ENCODE peak calls at places on chromosomes 4 and X, in six cellular contexts. One of them, this sample, is unnamed.

GRCh38 chr4:42237010-42237409 is 84.6 kb upstream of the BEND4 start:
- DNase-seq in fibroblast of the aortic adventitia: no peak
- DNase-seq in AG09309: no peak
- DNase-seq in fibroblast of mammary gland: no peak
- DNase-seq in upper lobe of right lung: no peak
- DNase-seq in fibroblast of lung: no peak
- DNase-seq in this sample: no peak

GRCh38 chr4:48017108-48017527 is 546 bp downstream of the NIPAL1 start:
- DNase-seq in fibroblast of the aortic adventitia: peak; percentile 58
- DNase-seq in AG09309: no peak
- DNase-seq in fibroblast of mammary gland: peak; percentile 72
- DNase-seq in upper lobe of right lung: peak; percentile 78
- DNase-seq in fibroblast of lung: peak; percentile 82
- DNase-seq in this sample: peak; percentile 64

GRCh38 chrX:50799531-50799961 is 14.4 kb downstream of the SHROOM4 start:
- DNase-seq in fibroblast of the aortic adventitia: peak; percentile 22
- DNase-seq in AG09309: no peak
- DNase-seq in fibroblast of mammary gland: peak; percentile 67
- DNase-seq in upper lobe of right lung: peak; percentile 64
- DNase-seq in fibroblast of lung: peak; percentile 82
- DNase-seq in this sample: peak; percentile 68

GRCh38 chr4:134862116-134862515 is 660.5 kb upstream of the PABPC4L start:
- DNase-seq in fibroblast of the aortic adventitia: no peak
- DNase-seq in AG09309: no peak
- DNase-seq in fibroblast of mammary gland: no peak
- DNase-seq in upper lobe of right lung: no peak
- DNase-seq in fibroblast of lung: peak; percentile 62
- DNase-seq in this sample: peak; percentile 25

GRCh38 chr4:108852691-108853090 is 89.8 kb upstream of the ETNPPL start:
- DNase-seq in fibroblast of the aortic adventitia: no peak
- DNase-seq in AG09309: no peak
- DNase-seq in fibroblast of mammary gland: no peak
- DNase-seq in upper lobe of right lung: no peak
- DNase-seq in fibroblast of lung: peak; percentile 27
- DNase-seq in this sample: no peak

GRCh38 chr4:145130130-145130529 is 32.0 kb downstream of the ABCE1 start:
- DNase-seq in fibroblast of the aortic adventitia: no peak
- DNase-seq in AG09309: no peak
- DNase-seq in fibroblast of mammary gland: no peak
- DNase-seq in upper lobe of right lung: no peak
- DNase-seq in fibroblast of lung: no peak
- DNase-seq in this sample: no peak

GRCh38 chr4:13903851-13904340 is 276.4 kb upstream of the BOD1L1 start:
- DNase-seq in fibroblast of the aortic adventitia: no peak
- DNase-seq in AG09309: no peak
- DNase-seq in fibroblast of mammary gland: no peak
- DNase-seq in upper lobe of right lung: no peak
- DNase-seq in fibroblast of lung: no peak
- DNase-seq in this sample: peak; percentile 23

GRCh38 chrX:16445166-16445752 is 204.7 kb upstream of the S100G start:
- DNase-seq in fibroblast of the aortic adventitia: peak; percentile 33
- DNase-seq in AG09309: no peak
- DNase-seq in fibroblast of mammary gland: peak; percentile 39
- DNase-seq in upper lobe of right lung: no peak
- DNase-seq in fibroblast of lung: peak; percentile 33
- DNase-seq in this sample: peak; percentile 27

GRCh38 chr4:83906561-83906960 is 370.7 kb downstream of the GPAT3 start:
- DNase-seq in fibroblast of the aortic adventitia: peak; percentile 65
- DNase-seq in AG09309: peak; percentile 4
- DNase-seq in fibroblast of mammary gland: peak; percentile 44
- DNase-seq in upper lobe of right lung: no peak
- DNase-seq in fibroblast of lung: peak; percentile 37
- DNase-seq in this sample: no peak

GRCh38 chr4:47031713-47032404 is 492 bp downstream of the GABRB1 start:
- DNase-seq in fibroblast of the aortic adventitia: no peak
- DNase-seq in AG09309: no peak
- DNase-seq in fibroblast of mammary gland: no peak
- DNase-seq in upper lobe of right lung: no peak
- DNase-seq in fibroblast of lung: no peak
- DNase-seq in this sample: no peak

GRCh38 chr4:33467291-33467690 is 2747.1 kb downstream of the PCDH7 start:
- DNase-seq in fibroblast of the aortic adventitia: no peak
- DNase-seq in AG09309: no peak
- DNase-seq in fibroblast of mammary gland: no peak
- DNase-seq in upper lobe of right lung: no peak
- DNase-seq in fibroblast of lung: no peak
- DNase-seq in this sample: no peak

GRCh38 chrX:1507511-1508463 is 29.2 kb downstream of the P2RY8 start:
- DNase-seq in fibroblast of the aortic adventitia: no peak
- DNase-seq in AG09309: no peak
- DNase-seq in fibroblast of mammary gland: no peak
- DNase-seq in upper lobe of right lung: peak; percentile 67
- DNase-seq in fibroblast of lung: no peak
- DNase-seq in this sample: no peak

GRCh38 chr4:156971623-156972369 is at the start of gene PDGFC:
- DNase-seq in fibroblast of the aortic adventitia: peak; percentile 52
- DNase-seq in AG09309: no peak
- DNase-seq in fibroblast of mammary gland: peak; percentile 61
- DNase-seq in upper lobe of right lung: peak; percentile 95
- DNase-seq in fibroblast of lung: peak; percentile 84
- DNase-seq in this sample: peak; percentile 83

GRCh38 chrX:48663241-48663640 is 20.4 kb upstream of the WAS start:
- DNase-seq in fibroblast of the aortic adventitia: no peak
- DNase-seq in AG09309: no peak
- DNase-seq in fibroblast of mammary gland: no peak
- DNase-seq in upper lobe of right lung: no peak
- DNase-seq in fibroblast of lung: no peak
- DNase-seq in this sample: no peak

GRCh38 chr4:87103691-87104187 is 116.7 kb downstream of the KLHL8 start:
- DNase-seq in fibroblast of the aortic adventitia: peak; percentile 87
- DNase-seq in AG09309: peak; percentile 57
- DNase-seq in fibroblast of mammary gland: peak; percentile 85
- DNase-seq in upper lobe of right lung: no peak
- DNase-seq in fibroblast of lung: peak; percentile 85
- DNase-seq in this sample: peak; percentile 91

GRCh38 chr4:78569291-78569821 is 17.8 kb downstream of the ANXA3 start:
- DNase-seq in fibroblast of the aortic adventitia: peak; percentile 92
- DNase-seq in AG09309: peak; percentile 55
- DNase-seq in fibroblast of mammary gland: peak; percentile 77
- DNase-seq in upper lobe of right lung: no peak
- DNase-seq in fibroblast of lung: peak; percentile 95
- DNase-seq in this sample: peak; percentile 85

GRCh38 chrX:153564047-153564606 is 34.8 kb downstream of the CCNQ start:
- DNase-seq in fibroblast of the aortic adventitia: no peak
- DNase-seq in AG09309: no peak
- DNase-seq in fibroblast of mammary gland: peak; percentile 8
- DNase-seq in upper lobe of right lung: no peak
- DNase-seq in fibroblast of lung: no peak
- DNase-seq in this sample: no peak

GRCh38 chr4:104973708-104974107 is 173.0 kb upstream of the TET2 start:
- DNase-seq in fibroblast of the aortic adventitia: no peak
- DNase-seq in AG09309: no peak
- DNase-seq in fibroblast of mammary gland: no peak
- DNase-seq in upper lobe of right lung: no peak
- DNase-seq in fibroblast of lung: no peak
- DNase-seq in this sample: no peak

GRCh38 chr4:180860136-180860720 is 1383.0 kb upstream of the TENM3 start:
- DNase-seq in fibroblast of the aortic adventitia: no peak
- DNase-seq in AG09309: no peak
- DNase-seq in fibroblast of mammary gland: no peak
- DNase-seq in upper lobe of right lung: no peak
- DNase-seq in fibroblast of lung: no peak
- DNase-seq in this sample: no peak

GRCh38 chr4:41204400-41204978 is 9.9 kb downstream of the APBB2 start:
- DNase-seq in fibroblast of the aortic adventitia: peak; percentile 69
- DNase-seq in AG09309: no peak
- DNase-seq in fibroblast of mammary gland: peak; percentile 68
- DNase-seq in upper lobe of right lung: no peak
- DNase-seq in fibroblast of lung: peak; percentile 88
- DNase-seq in this sample: peak; percentile 76

GRCh38 chrX:154317391-154318000 is 21.9 kb downstream of the TKTL1 start:
- DNase-seq in fibroblast of the aortic adventitia: peak; percentile 46
- DNase-seq in AG09309: no peak
- DNase-seq in fibroblast of mammary gland: peak; percentile 17
- DNase-seq in upper lobe of right lung: no peak
- DNase-seq in fibroblast of lung: no peak
- DNase-seq in this sample: no peak

GRCh38 chr4:112817933-112818921 is 181.3 kb downstream of the LARP7 start:
- DNase-seq in fibroblast of the aortic adventitia: peak; percentile 85
- DNase-seq in AG09309: peak; percentile 75
- DNase-seq in fibroblast of mammary gland: peak; percentile 94
- DNase-seq in upper lobe of right lung: peak; percentile 73
- DNase-seq in fibroblast of lung: peak; percentile 90
- DNase-seq in this sample: peak; percentile 94

GRCh38 chr4:116018831-116019230 is 905.4 kb upstream of the NDST4 start:
- DNase-seq in fibroblast of the aortic adventitia: no peak
- DNase-seq in AG09309: no peak
- DNase-seq in fibroblast of mammary gland: no peak
- DNase-seq in upper lobe of right lung: no peak
- DNase-seq in fibroblast of lung: no peak
- DNase-seq in this sample: no peak

DNA sequence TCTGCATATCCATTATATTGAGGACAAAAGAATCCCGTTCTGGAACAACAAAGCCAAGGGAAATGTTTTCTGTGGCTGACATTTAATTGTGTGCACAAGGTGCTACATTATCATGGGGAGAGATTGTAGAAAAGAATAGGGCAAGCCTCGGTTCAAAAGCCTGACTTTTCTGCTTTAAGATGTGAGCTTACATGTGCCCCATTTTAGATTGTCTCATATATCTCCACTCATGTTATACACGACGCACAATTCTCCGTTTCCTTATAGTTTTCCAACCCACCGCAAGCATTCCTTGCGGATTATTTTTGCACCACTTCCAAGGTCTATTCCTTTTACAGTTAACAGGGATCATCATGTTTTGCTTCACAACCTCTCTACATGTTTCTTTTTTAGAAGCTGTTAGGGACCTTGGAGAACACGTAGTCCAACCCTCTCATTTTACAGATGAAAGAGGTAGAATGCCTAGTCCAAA is 99.6 kb upstream of the MAML3 start:
- DNase-seq in fibroblast of the aortic adventitia: no peak
- DNase-seq in AG09309: no peak
- DNase-seq in fibroblast of mammary gland: no peak
- DNase-seq in upper lobe of right lung: no peak
- DNase-seq in fibroblast of lung: no peak
- DNase-seq in this sample: no peak
- H3K4me3 ChIP-seq in fibroblast of the aortic adventitia: no peak overlapping the region
- H3K4me3 ChIP-seq in AG09309: no peak overlapping the region
- H3K4me3 ChIP-seq in fibroblast of mammary gland: no peak overlapping the region
- H3K4me3 ChIP-seq in upper lobe of right lung: no peak overlapping the region
- H3K4me3 ChIP-seq in fibroblast of lung: no peak overlapping the region
- H3K4me3 ChIP-seq in this sample: no peak overlapping the region

DNA sequence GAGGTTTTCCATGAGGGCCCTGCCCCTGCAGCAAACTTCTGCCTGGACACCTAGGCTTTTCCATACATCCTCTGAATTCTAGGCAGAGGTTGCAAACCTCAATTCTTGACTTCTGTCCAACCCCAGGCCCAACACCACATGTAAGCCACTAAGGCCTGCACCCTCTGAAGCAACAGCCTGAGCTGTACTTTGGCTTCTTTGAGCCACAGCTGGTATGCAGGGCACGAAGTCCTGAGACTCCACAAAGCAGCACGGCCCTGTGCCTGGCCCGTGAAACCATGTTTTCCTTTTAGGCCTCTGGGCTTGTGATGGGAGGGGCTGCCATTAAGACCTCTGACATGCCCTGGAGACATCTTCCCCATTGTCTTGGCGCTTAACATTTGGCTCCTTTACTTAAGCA is 728.4 kb upstream of the FTHL17 start:
- DNase-seq in fibroblast of the aortic adventitia: no peak
- DNase-seq in AG09309: no peak
- DNase-seq in fibroblast of mammary gland: no peak
- DNase-seq in upper lobe of right lung: no peak
- DNase-seq in fibroblast of lung: no peak
- DNase-seq in this sample: no peak
- TF ChIP-seq CTCF in fibroblast of the aortic adventitia: no peak
- TF ChIP-seq CTCF in AG09309: no peak
- TF ChIP-seq CTCF in fibroblast of mammary gland: no peak
- TF ChIP-seq CTCF in upper lobe of right lung: no peak
- TF ChIP-seq CTCF in fibroblast of lung: no peak
- TF ChIP-seq CTCF in this sample: no peak

GRCh38 chrX:111353810-111354209 is 58.2 kb downstream of the DCX start:
- DNase-seq in fibroblast of the aortic adventitia: peak; percentile 4
- DNase-seq in AG09309: no peak
- DNase-seq in fibroblast of mammary gland: peak; percentile 88
- DNase-seq in upper lobe of right lung: no peak
- DNase-seq in fibroblast of lung: peak; percentile 78
- DNase-seq in this sample: peak; percentile 52
- H3K4me3 ChIP-seq in fibroblast of the aortic adventitia: no peak overlapping the region
- H3K4me3 ChIP-seq in AG09309: no peak overlapping the region
- H3K4me3 ChIP-seq in fibroblast of mammary gland: no peak overlapping the region
- H3K4me3 ChIP-seq in upper lobe of right lung: no peak overlapping the region
- H3K4me3 ChIP-seq in fibroblast of lung: no peak overlapping the region
- H3K4me3 ChIP-seq in this sample: no peak overlapping the region

DNA sequence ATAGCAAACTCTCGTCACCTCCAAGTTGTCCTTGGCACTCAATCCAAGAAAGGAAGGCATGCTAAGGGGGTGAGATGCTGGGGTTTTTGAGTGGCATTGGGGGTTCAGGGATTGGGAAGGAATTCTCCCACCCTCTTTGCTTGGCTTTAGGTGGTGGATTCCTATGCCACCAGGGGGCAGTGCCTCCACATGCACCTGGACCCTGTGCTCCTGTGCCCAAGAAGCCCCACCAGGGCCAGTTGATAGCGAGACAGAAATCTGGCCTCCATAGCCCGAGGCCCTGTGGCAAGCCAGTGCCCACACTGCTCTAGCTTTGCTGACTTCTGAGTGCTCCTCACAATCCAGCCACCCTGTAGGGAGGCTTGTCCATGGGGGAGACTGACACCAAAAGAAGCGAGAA is 2.0 kb upstream of the FATE1 start:
- DNase-seq in fibroblast of the aortic adventitia: peak; percentile 5
- DNase-seq in AG09309: no peak
- DNase-seq in fibroblast of mammary gland: no peak
- DNase-seq in upper lobe of right lung: no peak
- DNase-seq in fibroblast of lung: peak; percentile 7
- DNase-seq in this sample: no peak
- TF ChIP-seq CTCF in fibroblast of the aortic adventitia: peak; percentile 39
- TF ChIP-seq CTCF in AG09309: peak; percentile 55
- TF ChIP-seq CTCF in fibroblast of mammary gland: peak; percentile 46
- TF ChIP-seq CTCF in upper lobe of right lung: peak; percentile 30
- TF ChIP-seq CTCF in fibroblast of lung: peak; percentile 7
- TF ChIP-seq CTCF in this sample: peak; percentile 36